ENCODE peak calls at places on chromosomes 1 and 21, in eight cellular contexts. I is CD8-positive, alpha-beta T cell; F is ovary; H is HAP-1; K is esophagus squamous epithelium; J is IMR-90; X is aorta; E is cardiac muscle cell. V is an unnamed sample.
A peak's percentile ranks its signal among the peaks of the same experiment; 100 is the strongest.

GRCh38 chr1:231603598-231604275 is 22.9 kb upstream of the DISC1 start:
- DNase-seq in I (peak; percentile 25), F (peak; percentile 30), H (peak; percentile 68), K (no peak), J (peak; percentile 54), X (no peak), E (peak; percentile 65), V (peak; percentile 56)

GRCh38 chr21:34544032-34544496 is 32.1 kb upstream of the KCNE1 start:
- DNase-seq in I (peak; percentile 33), F (no peak), H (peak; percentile 87), K (no peak), J (peak; percentile 75), X (peak; percentile 64), E (peak; percentile 89), V (peak; percentile 72)

GRCh38 chr1:19596065-19596718 is 47.9 kb upstream of the NBL1 start:
- DNase-seq in I (no peak), F (no peak), H (peak; percentile 33), K (no peak), J (peak; percentile 28), X (no peak), E (peak; percentile 65), V (peak; percentile 52)

GRCh38 chr21:41678944-41679343 is 87.9 kb downstream of the RIPK4 start:
- DNase-seq in I (no peak), F (peak; percentile 72), H (peak; percentile 27), K (peak; percentile 42), J (peak; percentile 94), X (peak; percentile 98), E (peak; percentile 98), V (peak; percentile 61)

GRCh38 chr1:196380311-196380710 is 227.9 kb downstream of the KCNT2 start:
- DNase-seq in I (no peak), F (no peak), H (no peak), K (no peak), J (no peak), X (no peak), E (peak; percentile 24), V (no peak)

GRCh38 chr1:99599678-99600175 is 46.2 kb upstream of the PALMD start:
- DNase-seq in I (no peak), F (peak; percentile 83), H (no peak), K (no peak), J (peak; percentile 94), X (peak; percentile 68), E (peak; percentile 94), V (no peak)

GRCh38 chr1:176560681-176561080 is 97.7 kb downstream of the PAPPA2 start:
- DNase-seq in I (no peak), F (no peak), H (no peak), K (no peak), J (no peak), X (no peak), E (no peak), V (no peak)

GRCh38 chr1:1183221-1183747 is 9.6 kb downstream of the TTLL10 start:
- DNase-seq in I (peak; percentile 6), F (no peak), H (no peak), K (no peak), J (no peak), X (peak; percentile 33), E (no peak), V (peak; percentile 37)

GRCh38 chr1:151710187-151710586 is 6.4 kb downstream of the CELF3 start:
- DNase-seq in I (peak; percentile 40), F (no peak), H (peak; percentile 62), K (no peak), J (peak; percentile 55), X (no peak), E (peak; percentile 62), V (peak; percentile 94)

GRCh38 chr21:14541840-14542495 is 4.1 kb downstream of the SAMSN1 start:
- DNase-seq in I (peak; percentile 27), F (no peak), H (no peak), K (no peak), J (no peak), X (no peak), E (peak; percentile 36), V (no peak)

GRCh38 chr1:38240626-38241025 is 194.0 kb upstream of the POU3F1 start:
- DNase-seq in I (no peak), F (no peak), H (no peak), K (no peak), J (no peak), X (no peak), E (no peak), V (no peak)

GRCh38 chr1:12088607-12089006 is 25.5 kb downstream of the TNFRSF8 start:
- DNase-seq in I (peak; percentile 58), F (no peak), H (no peak), K (no peak), J (no peak), X (peak; percentile 53), E (no peak), V (no peak)

GRCh38 chr1:179798213-179798863 is 55.2 kb downstream of the FAM163A start:
- DNase-seq in I (no peak), F (no peak), H (no peak), K (no peak), J (no peak), X (no peak), E (no peak), V (no peak)

DNA sequence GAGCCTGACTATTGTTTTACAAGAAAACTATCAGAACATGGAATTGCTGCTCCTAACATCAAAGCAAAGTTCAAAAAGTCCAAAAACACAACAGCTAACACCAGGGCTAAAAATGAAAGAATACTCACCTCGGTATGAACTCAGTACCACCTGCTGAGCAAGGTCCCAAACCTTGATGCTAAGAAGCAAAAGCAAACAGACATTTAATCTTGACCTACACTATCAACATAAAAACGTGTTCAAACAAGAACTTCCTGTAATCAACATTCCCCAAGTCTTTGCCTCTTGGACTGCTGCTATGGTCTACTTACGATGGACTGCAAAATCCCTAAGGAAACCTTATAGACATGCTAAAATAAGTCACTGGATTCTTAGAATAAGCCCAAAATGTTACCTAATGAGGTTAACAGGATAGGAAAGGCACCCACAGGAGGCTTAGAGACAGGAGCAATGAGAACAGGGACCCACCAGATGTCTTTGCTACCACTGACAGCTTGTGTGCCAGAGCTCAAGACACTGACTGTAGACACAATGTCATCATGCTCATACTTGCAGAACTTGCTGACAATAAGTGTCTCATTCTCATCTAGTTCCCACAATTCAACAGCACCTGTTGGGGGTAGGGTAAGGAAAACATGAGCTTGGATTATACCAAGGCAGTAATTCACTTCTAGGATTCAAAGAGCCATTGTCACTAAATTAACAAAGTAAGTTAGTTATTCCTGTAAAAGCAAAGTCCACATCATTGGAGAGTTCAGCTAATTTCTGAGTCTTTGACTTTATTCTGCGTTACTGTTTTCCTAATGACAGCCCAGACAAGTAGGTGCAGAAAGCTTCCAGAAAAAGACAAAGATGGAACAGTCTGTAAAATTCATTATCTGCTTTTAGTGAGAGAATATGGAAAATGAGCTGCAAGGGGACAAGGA is 1.8 kb downstream of the WDR77 start:
- DNase-seq in I (no peak), F (no peak), H (no peak), K (no peak), J (no peak), X (no peak), E (no peak), V (no peak)
- H3K4me3 ChIP-seq in I (no peak overlapping the region), F (peak overlapping the region; percentile 97), H (peak overlapping the region; percentile 89), K (peak overlapping the region; percentile 96), J (no peak overlapping the region), X (no peak overlapping the region), E (no peak overlapping the region), V (peak overlapping the region; percentile 99)

DNA sequence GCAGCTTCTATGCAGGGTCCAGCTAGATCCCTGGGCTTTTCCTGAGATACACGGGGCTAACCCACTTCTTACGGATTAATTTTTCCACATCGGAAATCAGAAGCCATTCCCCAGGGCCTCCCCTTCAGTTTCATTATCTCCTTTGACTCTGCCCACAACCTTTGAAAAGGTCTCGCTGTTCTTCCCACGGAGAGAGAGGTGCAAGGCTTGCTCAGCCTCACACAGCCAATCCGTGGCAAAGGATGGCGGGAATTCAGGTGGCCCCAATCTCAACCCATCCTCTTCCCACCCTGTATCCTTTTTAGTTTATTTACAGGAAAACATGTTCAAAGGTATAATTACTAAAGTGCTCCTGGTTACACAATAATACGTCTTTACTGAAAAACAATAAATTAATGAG is 702 bp upstream of the MAPKAPK2 start:
- DNase-seq in I (no peak), F (no peak), H (no peak), K (no peak), J (no peak), X (no peak), E (no peak), V (no peak)
- H3K4me3 ChIP-seq in I (no peak overlapping the region), F (no peak overlapping the region), H (peak overlapping the region; percentile 30), K (peak overlapping the region; percentile 97), J (peak overlapping the region; percentile 96), X (no peak overlapping the region), E (peak overlapping the region; percentile 91), V (peak overlapping the region; percentile 55)

GRCh38 chr1:147223740-147224615 is 1.2 kb downstream of the FMO5 start:
- DNase-seq in I (no peak), F (no peak), H (no peak), K (no peak), J (no peak), X (no peak), E (no peak), V (no peak)

DNA sequence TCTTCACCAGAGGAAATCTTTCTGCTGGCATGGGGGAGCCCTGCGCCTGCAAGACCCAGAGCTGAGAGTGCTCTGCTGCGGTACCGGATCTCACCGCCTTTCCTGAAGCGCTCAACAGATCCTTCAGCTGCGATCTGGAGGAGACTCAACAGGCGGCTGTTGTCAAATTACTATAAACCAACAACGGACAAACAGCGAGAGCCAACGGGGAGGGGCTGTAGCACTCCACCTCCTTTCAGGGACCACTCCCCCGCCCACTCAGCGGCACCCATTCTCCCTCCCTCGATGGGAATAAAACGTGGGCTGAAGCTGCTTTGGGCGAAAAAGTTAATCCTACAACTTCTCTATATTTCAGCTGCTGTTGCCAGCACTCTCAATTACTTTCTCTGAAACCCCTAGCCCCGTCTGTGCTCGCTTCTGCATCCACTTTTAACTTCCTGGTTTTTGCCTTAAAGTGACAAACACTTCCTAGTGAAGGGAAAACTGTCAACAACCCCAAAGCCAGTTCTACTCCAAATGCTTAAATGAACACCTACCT is at the start of gene FMO5:
- DNase-seq in I (peak; percentile 58), F (peak; percentile 73), H (peak; percentile 64), K (no peak), J (peak; percentile 57), X (peak; percentile 81), E (peak; percentile 79), V (peak; percentile 57)
- H3K4me3 ChIP-seq in I (peak within 1 kb of the TSS; percentile 68), F (peak within 1 kb of the TSS; percentile 66), H (peak within 1 kb of the TSS; percentile 29), K (peak within 1 kb of the TSS; percentile 70), J (peak within 1 kb of the TSS; percentile 92), X (peak within 1 kb of the TSS; percentile 95), E (peak within 1 kb of the TSS; percentile 51), V (peak within 1 kb of the TSS; percentile 77)

GRCh38 chr1:24067978-24068377 is 44.0 kb downstream of the MYOM3 start:
- DNase-seq in I (no peak), F (no peak), H (no peak), K (no peak), J (no peak), X (no peak), E (no peak), V (no peak)

GRCh38 chr1:24071941-24072340 is 40.0 kb downstream of the MYOM3 start:
- DNase-seq in I (no peak), F (no peak), H (no peak), K (no peak), J (no peak), X (no peak), E (no peak), V (no peak)

GRCh38 chr1:24074196-24074595 is 37.7 kb downstream of the MYOM3 start:
- DNase-seq in I (no peak), F (no peak), H (no peak), K (no peak), J (no peak), X (no peak), E (no peak), V (no peak)

GRCh38 chr1:24069817-24070216 is 42.1 kb downstream of the MYOM3 start:
- DNase-seq in I (no peak), F (no peak), H (no peak), K (no peak), J (no peak), X (no peak), E (no peak), V (no peak)

GRCh38 chr1:24070821-24071393 is 41.0 kb downstream of the MYOM3 start:
- DNase-seq in I (peak; percentile 73), F (peak; percentile 74), H (peak; percentile 92), K (no peak), J (peak; percentile 71), X (peak; percentile 74), E (peak; percentile 83), V (peak; percentile 90)
- H3K4me3 ChIP-seq in I (no peak overlapping the region), F (no peak overlapping the region), H (no peak overlapping the region), K (peak overlapping the region; percentile 7), J (no peak overlapping the region), X (no peak overlapping the region), E (no peak overlapping the region), V (no peak overlapping the region)

V was measured in SK-N-SH.